ENCODE peak calls at places on chromosome 2, in eight cellular contexts. P is lower lobe of right lung; X is uterus; J is right lobe of liver; C is aorta; G is psoas muscle; L is CD8-positive, alpha-beta T cell; S is IMR-90. Q is an unnamed sample.

GRCh38 chr2:3536682-3537632 is 17.6 kb upstream of the ADI1 start:
- DNase-seq in P (no peak), X (peak), L (no peak), C (peak), J (peak), G (peak), S (peak), Q (no peak)

GRCh38 chr2:36358317-36358659 is 2.7 kb downstream of the CRIM1 start:
- DNase-seq in L (no peak), X (no peak), P (no peak), G (no peak), C (no peak), J (no peak), S (peak), Q (no peak)

GRCh38 chr2:17311104-17311619 is 207.1 kb downstream of the RAD51AP2 start:
- DNase-seq in S (no peak), C (no peak), J (no peak), X (no peak), L (no peak), P (no peak), G (no peak), Q (no peak)

GRCh38 chr2:105450495-105450894 is 51.6 kb upstream of the FHL2 start:
- DNase-seq in J (no peak), L (no peak), S (no peak), P (no peak), C (no peak), G (peak), X (no peak), Q (no peak)

GRCh38 chr2:43685350-43685749 is 9.1 kb upstream of the C1GALT1C1L start:
- DNase-seq in C (no peak), X (no peak), S (no peak), G (no peak), J (no peak), P (no peak), L (no peak), Q (no peak)

GRCh38 chr2:169980001-169980400 is 152.7 kb downstream of the UBR3 start:
- DNase-seq in C (no peak), S (no peak), P (no peak), X (no peak), G (no peak), L (no peak), J (no peak), Q (no peak)

GRCh38 chr2:232333361-232334135 is 45.0 kb upstream of the ALPP start:
- DNase-seq in J (peak), X (no peak), L (no peak), G (no peak), P (peak), S (no peak), C (peak), Q (no peak)

GRCh38 chr2:19607931-19608762 is 249.7 kb upstream of the OSR1 start:
- DNase-seq in X (no peak), J (no peak), C (no peak), L (no peak), P (no peak), G (peak), S (peak), Q (no peak)

GRCh38 chr2:136065384-136065783 is 52.6 kb downstream of the CXCR4 start:
- DNase-seq in J (no peak), X (no peak), G (no peak), C (no peak), P (no peak), S (peak), L (no peak), Q (no peak)

GRCh38 chr2:54597153-54597827 is 126.2 kb upstream of the EML6 start:
- DNase-seq in L (no peak), S (peak), X (peak), J (peak), G (peak), P (no peak), C (no peak), Q (peak)

GRCh38 chr2:194867328-194867727 is 789.7 kb upstream of the SLC39A10 start:
- DNase-seq in L (no peak), G (no peak), P (no peak), X (no peak), J (no peak), C (no peak), S (no peak), Q (no peak)

GRCh38 chr2:202541137-202541536 is 93.6 kb upstream of the FAM117B start:
- DNase-seq in C (no peak), S (no peak), L (no peak), X (no peak), P (no peak), G (no peak), J (no peak), Q (no peak)

GRCh38 chr2:23616630-23617029 is 231.7 kb downstream of the KLHL29 start:
- DNase-seq in J (peak), G (no peak), P (peak), C (no peak), L (no peak), X (no peak), S (no peak), Q (no peak)

GRCh38 chr2:126645211-126645618 is 10.7 kb upstream of the GYPC start:
- DNase-seq in P (no peak), S (no peak), C (no peak), G (no peak), J (no peak), L (no peak), X (no peak), Q (no peak)

GRCh38 chr2:185044323-185044874 is 446.1 kb downstream of the ZNF804A start:
- DNase-seq in C (no peak), X (no peak), J (no peak), S (no peak), G (peak), P (no peak), L (no peak), Q (no peak)

GRCh38 chr2:173390036-173390435 is 35.4 kb downstream of the CDCA7 start:
- DNase-seq in J (no peak), G (no peak), P (no peak), C (no peak), L (no peak), S (no peak), X (no peak), Q (no peak)

GRCh38 chr2:52072949-52073348 is 1041.0 kb upstream of the NRXN1 start:
- DNase-seq in C (no peak), G (no peak), S (no peak), P (no peak), L (no peak), J (no peak), X (no peak), Q (no peak)

GRCh38 chr2:151347294-151347693 is 10.1 kb upstream of the TNFAIP6 start:
- DNase-seq in P (no peak), J (no peak), X (no peak), L (no peak), C (no peak), G (no peak), S (no peak), Q (no peak)

GRCh38 chr2:181320638-181321037 is 136.5 kb upstream of the ITGA4 start:
- DNase-seq in L (no peak), J (no peak), G (no peak), C (no peak), S (no peak), X (no peak), P (no peak), Q (no peak)

GRCh38 chr2:37142546-37142945 is 14.2 kb downstream of the EIF2AK2 start:
- DNase-seq in J (no peak), L (no peak), S (no peak), X (no peak), G (no peak), C (no peak), P (no peak), Q (no peak)

GRCh38 chr2:42906557-42907380 is 114.4 kb upstream of the HAAO start:
- DNase-seq in X (peak), S (peak), C (peak), J (no peak), P (no peak), L (no peak), G (peak), Q (peak)

GRCh38 chr2:25380586-25381360 is 39.0 kb upstream of the DNMT3A start:
- DNase-seq in C (no peak), P (peak), X (no peak), L (no peak), S (no peak), G (no peak), J (no peak), Q (no peak)

GRCh38 chr2:124264496-124265160 is 239.5 kb downstream of the CNTNAP5 start:
- DNase-seq in P (no peak), S (no peak), L (no peak), G (no peak), X (no peak), J (no peak), C (no peak), Q (no peak)

GRCh38 chr2:21381421-21381820 is 257.7 kb downstream of the TDRD15 start:
- DNase-seq in C (no peak), S (peak), X (no peak), G (no peak), P (no peak), L (no peak), J (no peak), Q (no peak)

GRCh38 chr2:207505728-207506127 is 24.0 kb upstream of the CREB1 start:
- DNase-seq in C (no peak), L (no peak), S (peak), P (no peak), X (no peak), G (no peak), J (no peak), Q (no peak)
- H3K4me3 ChIP-seq in C (no peak), L (no peak), S (no peak), P (no peak), X (no peak), G (no peak), J (no peak), Q (no peak)

GRCh38 chr2:197677056-197677455 is 1.7 kb upstream of the RFTN2 start:
- DNase-seq in C (no peak), G (no peak), J (no peak), L (no peak), S (no peak), P (no peak), X (no peak), Q (no peak)
- H3K27ac ChIP-seq in C (no peak), G (no peak), J (no peak), L (no peak), S (no peak), P (no peak), X (peak), Q (no peak)

GRCh38 chr2:11688222-11689069 is 18.5 kb upstream of the NTSR2 start:
- DNase-seq in L (peak), C (peak), G (peak), J (peak), X (peak), P (peak), S (peak), Q (peak)

GRCh38 chr2:11684894-11685460 is 15.0 kb upstream of the NTSR2 start:
- DNase-seq in C (no peak), J (no peak), L (no peak), P (no peak), G (no peak), X (no peak), S (no peak), Q (no peak)

GRCh38 chr2:11691071-11691660 is 21.2 kb upstream of the NTSR2 start:
- DNase-seq in X (no peak), P (no peak), S (no peak), J (no peak), C (no peak), L (no peak), G (no peak), Q (no peak)

GRCh38 chr2:11685906-11686470 is 16.0 kb upstream of the NTSR2 start:
- DNase-seq in G (no peak), J (no peak), X (no peak), C (no peak), S (no peak), P (no peak), L (no peak), Q (no peak)

GRCh38 chr2:11687736-11688135 is 17.7 kb upstream of the NTSR2 start:
- DNase-seq in C (no peak), P (no peak), J (no peak), S (no peak), X (no peak), G (peak), L (no peak), Q (no peak)
- H3K4me3 ChIP-seq in C (no peak), P (no peak), J (no peak), S (no peak), X (no peak), G (peak), L (no peak), Q (no peak)

GRCh38 chr2:230411484-230412368 is 4.3 kb upstream of the SP100 start:
- DNase-seq in L (peak), J (peak), G (peak), S (peak), C (peak), X (peak), P (peak), Q (peak)
- H3K27ac ChIP-seq in L (peak), J (peak), G (peak), S (peak), C (peak), X (peak), P (peak), Q (peak)

GRCh38 chr2:48754874-48755273 is 650 bp downstream of the LHCGR start:
- DNase-seq in J (no peak), P (no peak), L (no peak), G (peak), X (no peak), S (no peak), C (peak), Q (no peak)
- H3K4me3 ChIP-seq in J (no peak), P (no peak), L (no peak), G (no peak), X (no peak), S (peak), C (no peak), Q (no peak)

Q was measured in heart left ventricle.